ENCODE peak calls at places on chromosomes 5 and 9, in four cellular contexts. One of them, this sample, is unnamed.

GRCh38 chr5:7398596-7399260 is 2.8 kb downstream of the ADCY2 start:
- DNase-seq in lung: no peak
- DNase-seq in neural progenitor cell: no peak
- DNase-seq in breast epithelium: no peak
- DNase-seq in this sample: no peak

GRCh38 chr5:15703901-15704300 is 203.9 kb downstream of the FBXL7 start:
- DNase-seq in lung: no peak
- DNase-seq in neural progenitor cell: no peak
- DNase-seq in breast epithelium: no peak
- DNase-seq in this sample: no peak

GRCh38 chr5:54603372-54603771 is 85.8 kb downstream of the SNX18 start:
- DNase-seq in lung: no peak
- DNase-seq in neural progenitor cell: no peak
- DNase-seq in breast epithelium: no peak
- DNase-seq in this sample: no peak

GRCh38 chr5:149799119-149799623 is 69.1 kb downstream of the PPARGC1B start:
- DNase-seq in lung: no peak
- DNase-seq in neural progenitor cell: no peak
- DNase-seq in breast epithelium: peak; percentile 68
- DNase-seq in this sample: no peak

GRCh38 chr5:175377816-175378215 is 66.2 kb downstream of the DRD1 start:
- DNase-seq in lung: no peak
- DNase-seq in neural progenitor cell: no peak
- DNase-seq in breast epithelium: no peak
- DNase-seq in this sample: no peak

GRCh38 chr5:10599113-10599512 is 35.2 kb downstream of the ANKRD33B start:
- DNase-seq in lung: no peak
- DNase-seq in neural progenitor cell: no peak
- DNase-seq in breast epithelium: no peak
- DNase-seq in this sample: no peak

GRCh38 chr9:133160742-133161541 is 2.8 kb downstream of the GBGT1 start:
- DNase-seq in lung: peak; percentile 73
- DNase-seq in neural progenitor cell: peak; percentile 45
- DNase-seq in breast epithelium: no peak
- DNase-seq in this sample: peak; percentile 87

GRCh38 chr5:10635257-10635860 is 71.5 kb downstream of the ANKRD33B start:
- DNase-seq in lung: no peak
- DNase-seq in neural progenitor cell: no peak
- DNase-seq in breast epithelium: no peak
- DNase-seq in this sample: peak; percentile 76

GRCh38 chr9:98998441-98999151 is 54.9 kb downstream of the COL15A1 start:
- DNase-seq in lung: peak; percentile 82
- DNase-seq in neural progenitor cell: peak; percentile 82
- DNase-seq in breast epithelium: peak; percentile 76
- DNase-seq in this sample: peak; percentile 92

GRCh38 chr5:77852514-77853352 is 76.6 kb upstream of the TBCA start:
- DNase-seq in lung: no peak
- DNase-seq in neural progenitor cell: peak; percentile 85
- DNase-seq in breast epithelium: no peak
- DNase-seq in this sample: peak; percentile 92

GRCh38 chr9:126861707-126862460 is 1.4 kb downstream of the ZBTB34 start:
- DNase-seq in lung: no peak
- DNase-seq in neural progenitor cell: peak; percentile 44
- DNase-seq in breast epithelium: no peak
- DNase-seq in this sample: peak; percentile 52
- H3K4me3 ChIP-seq in lung: peak overlapping the region; percentile 80
- H3K4me3 ChIP-seq in neural progenitor cell: peak overlapping the region; percentile 97
- H3K4me3 ChIP-seq in breast epithelium: peak overlapping the region; percentile 96
- H3K4me3 ChIP-seq in this sample: peak overlapping the region; percentile 82

GRCh38 chr5:9594913-9595312 is 35.2 kb downstream of the TAS2R1 start:
- DNase-seq in lung: no peak
- DNase-seq in neural progenitor cell: no peak
- DNase-seq in breast epithelium: no peak
- DNase-seq in this sample: no peak

GRCh38 chr5:9596256-9596655 is 33.9 kb downstream of the TAS2R1 start:
- DNase-seq in lung: no peak
- DNase-seq in neural progenitor cell: no peak
- DNase-seq in breast epithelium: no peak
- DNase-seq in this sample: no peak

GRCh38 chr5:9599391-9599790 is 30.8 kb downstream of the TAS2R1 start:
- DNase-seq in lung: no peak
- DNase-seq in neural progenitor cell: peak; percentile 72
- DNase-seq in breast epithelium: no peak
- DNase-seq in this sample: no peak

GRCh38 chr5:9601055-9601739 is 29.0 kb downstream of the TAS2R1 start:
- DNase-seq in lung: no peak
- DNase-seq in neural progenitor cell: no peak
- DNase-seq in breast epithelium: no peak
- DNase-seq in this sample: no peak

GRCh38 chr5:9596833-9597232 is 33.3 kb downstream of the TAS2R1 start:
- DNase-seq in lung: no peak
- DNase-seq in neural progenitor cell: peak; percentile 10
- DNase-seq in breast epithelium: no peak
- DNase-seq in this sample: no peak
- H3K27me3 ChIP-seq in lung: no peaks in the 10 kb centered on the region
- H3K27me3 ChIP-seq in neural progenitor cell: no peaks in the 10 kb centered on the region
- H3K27me3 ChIP-seq in breast epithelium: no peaks in the 10 kb centered on the region
- H3K27me3 ChIP-seq in this sample: no peaks in the 10 kb centered on the region

GRCh38 chr5:34510002-34510401 is 146.1 kb upstream of the RAI14 start:
- DNase-seq in lung: no peak
- DNase-seq in neural progenitor cell: no peak
- DNase-seq in breast epithelium: no peak
- DNase-seq in this sample: no peak

GRCh38 chr5:34505731-34506130 is 150.4 kb upstream of the RAI14 start:
- DNase-seq in lung: no peak
- DNase-seq in neural progenitor cell: no peak
- DNase-seq in breast epithelium: no peak
- DNase-seq in this sample: no peak

GRCh38 chr5:34509392-34509791 is 146.7 kb upstream of the RAI14 start:
- DNase-seq in lung: no peak
- DNase-seq in neural progenitor cell: no peak
- DNase-seq in breast epithelium: no peak
- DNase-seq in this sample: no peak

GRCh38 chr5:34504967-34505366 is 151.2 kb upstream of the RAI14 start:
- DNase-seq in lung: no peak
- DNase-seq in neural progenitor cell: no peak
- DNase-seq in breast epithelium: no peak
- DNase-seq in this sample: no peak

DNA sequence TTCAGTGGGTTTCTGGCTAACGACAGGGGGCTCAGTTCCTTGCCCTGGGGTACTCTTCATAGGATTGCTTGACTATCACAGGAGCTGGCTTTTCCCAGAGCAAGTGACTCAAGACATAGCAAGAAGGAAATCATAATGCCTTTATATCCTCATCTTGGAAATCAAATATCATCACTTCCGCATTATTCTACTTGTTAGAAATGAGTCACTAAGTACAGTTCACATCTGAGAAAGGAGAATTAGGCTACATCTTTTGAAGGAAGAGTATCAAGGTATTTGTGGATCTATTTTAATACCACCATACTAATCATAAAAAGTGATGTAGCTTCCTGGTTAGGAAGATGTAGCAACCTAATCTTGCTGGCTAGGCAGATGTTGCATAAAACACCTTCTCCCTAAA is 148.2 kb upstream of the RAI14 start:
- DNase-seq in lung: no peak
- DNase-seq in neural progenitor cell: no peak
- DNase-seq in breast epithelium: no peak
- DNase-seq in this sample: no peak
- H3K4me3 ChIP-seq in lung: no peak overlapping the region
- H3K4me3 ChIP-seq in neural progenitor cell: no peak overlapping the region
- H3K4me3 ChIP-seq in breast epithelium: no peak overlapping the region
- H3K4me3 ChIP-seq in this sample: no peak overlapping the region

DNA sequence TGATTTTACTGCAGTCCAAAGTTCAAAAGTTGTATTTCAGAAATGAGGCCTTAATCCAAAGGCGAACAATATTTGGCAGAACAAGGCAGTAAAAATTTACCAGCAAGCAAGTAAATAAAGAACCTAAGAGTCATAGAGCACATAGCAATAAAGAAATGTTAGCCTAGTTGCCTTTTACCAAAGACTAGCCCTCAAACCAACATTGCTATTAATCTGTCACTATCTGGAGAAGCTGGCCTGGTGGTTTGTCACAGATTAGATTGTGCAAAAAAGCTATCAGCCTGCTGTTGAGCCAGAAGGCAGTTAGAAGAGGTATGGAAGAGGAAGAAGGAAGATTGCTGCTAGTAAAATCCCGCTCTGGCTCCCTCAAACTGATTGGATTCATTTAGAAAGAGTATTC is 304.7 kb upstream of the KLF4 start:
- DNase-seq in lung: no peak
- DNase-seq in neural progenitor cell: no peak
- DNase-seq in breast epithelium: no peak
- DNase-seq in this sample: no peak
- H3K27me3 ChIP-seq in lung: no peaks in the 10 kb centered on the region
- H3K27me3 ChIP-seq in neural progenitor cell: no peaks in the 10 kb centered on the region
- H3K27me3 ChIP-seq in breast epithelium: no peaks in the 10 kb centered on the region
- H3K27me3 ChIP-seq in this sample: no peaks in the 10 kb centered on the region

GRCh38 chr9:16572005-16572727 is 298.3 kb downstream of the BNC2 start:
- DNase-seq in lung: no peak
- DNase-seq in neural progenitor cell: peak; percentile 63
- DNase-seq in breast epithelium: no peak
- DNase-seq in this sample: no peak
- H3K4me3 ChIP-seq in lung: no peak overlapping the region
- H3K4me3 ChIP-seq in neural progenitor cell: no peak overlapping the region
- H3K4me3 ChIP-seq in breast epithelium: no peak overlapping the region
- H3K4me3 ChIP-seq in this sample: no peak overlapping the region

GRCh38 chr5:1850324-1851154 is 32.2 kb downstream of the IRX4 start:
- DNase-seq in lung: no peak
- DNase-seq in neural progenitor cell: no peak
- DNase-seq in breast epithelium: no peak
- DNase-seq in this sample: peak; percentile 83
- H3K27me3 ChIP-seq in lung: peaks cover 12% of the 10 kb centered on the region
- H3K27me3 ChIP-seq in neural progenitor cell: peaks cover 90% of the 10 kb centered on the region
- H3K27me3 ChIP-seq in breast epithelium: peaks cover 61% of the 10 kb centered on the region
- H3K27me3 ChIP-seq in this sample: peaks cover 40% of the 10 kb centered on the region

GRCh38 chr5:51383494-51384081 is 340 bp downstream of the ISL1 start:
- DNase-seq in lung: no peak
- DNase-seq in neural progenitor cell: peak; percentile 35
- DNase-seq in breast epithelium: no peak
- DNase-seq in this sample: no peak

GRCh38 chr5:51382508-51382758 is 815 bp upstream of the ISL1 start:
- DNase-seq in lung: no peak
- DNase-seq in neural progenitor cell: no peak
- DNase-seq in breast epithelium: no peak
- DNase-seq in this sample: no peak

GRCh38 chr5:51384281-51384840 is 1.1 kb downstream of the ISL1 start:
- DNase-seq in lung: no peak
- DNase-seq in neural progenitor cell: no peak
- DNase-seq in breast epithelium: no peak
- DNase-seq in this sample: no peak

GRCh38 chr5:51381801-51382507 is 1.3 kb upstream of the ISL1 start:
- DNase-seq in lung: no peak
- DNase-seq in neural progenitor cell: no peak
- DNase-seq in breast epithelium: no peak
- DNase-seq in this sample: no peak

DNA sequence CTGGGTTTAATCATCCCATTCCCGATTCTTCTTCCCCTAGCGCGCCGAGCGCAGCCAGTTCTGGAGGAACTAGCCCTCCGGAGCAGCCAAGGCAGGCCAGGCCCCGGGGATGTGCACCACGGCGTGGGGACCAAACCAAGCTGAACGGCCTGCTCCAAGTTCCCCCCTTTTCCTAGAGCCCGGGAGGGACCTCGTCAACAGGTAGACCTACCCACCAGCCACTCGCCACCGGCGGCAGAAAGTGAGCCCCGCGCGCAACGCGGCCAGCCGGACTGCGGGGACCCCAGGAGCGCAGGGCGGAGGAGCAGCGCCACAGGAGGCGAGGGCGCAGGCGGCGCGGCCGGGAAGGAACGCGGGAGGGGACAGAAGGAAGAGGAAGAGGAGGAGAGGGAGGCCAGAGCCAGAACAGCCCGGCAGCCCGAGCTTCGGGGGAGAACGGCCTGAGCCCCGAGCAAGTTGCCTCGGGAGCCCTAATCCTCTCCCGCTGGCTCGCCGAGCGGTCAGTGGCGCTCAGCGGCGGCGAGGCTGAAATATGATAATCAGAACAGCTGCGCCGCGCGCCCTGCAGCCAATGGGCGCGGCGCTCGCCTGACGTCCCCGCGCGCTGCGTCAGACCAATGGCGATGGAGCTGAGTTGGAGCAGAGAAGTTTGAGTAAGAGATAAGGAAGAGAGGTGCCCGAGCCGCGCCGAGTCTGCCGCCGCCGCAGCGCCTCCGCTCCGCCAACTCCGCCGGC is at the start of gene ISL1:
- DNase-seq in lung: peak; percentile 35
- DNase-seq in neural progenitor cell: peak; percentile 97
- DNase-seq in breast epithelium: no peak
- DNase-seq in this sample: peak; percentile 94
- H3K4me3 ChIP-seq in lung: no peak within 1 kb of the TSS
- H3K4me3 ChIP-seq in neural progenitor cell: peak within 1 kb of the TSS; percentile 68
- H3K4me3 ChIP-seq in breast epithelium: peak within 1 kb of the TSS; percentile 64
- H3K4me3 ChIP-seq in this sample: peak within 1 kb of the TSS; percentile 57

GRCh38 chr9:135680091-135680490 is 17.0 kb downstream of the LCN9 start:
- DNase-seq in lung: no peak
- DNase-seq in neural progenitor cell: no peak
- DNase-seq in breast epithelium: no peak
- DNase-seq in this sample: no peak
- H3K27me3 ChIP-seq in lung: no peaks in the 10 kb centered on the region
- H3K27me3 ChIP-seq in neural progenitor cell: no peaks in the 10 kb centered on the region
- H3K27me3 ChIP-seq in breast epithelium: peaks cover 38% of the 10 kb centered on the region
- H3K27me3 ChIP-seq in this sample: no peaks in the 10 kb centered on the region